ENCODE peak calls at places on chromosomes 16 and 17, in ten cellular contexts. K is right lobe of liver; B is upper lobe of right lung; Q is activated CD8-positive, alpha-beta T cell treated with anti-CD3 and anti-CD28 coated beads for 36 hours; Y is mammary epithelial cell; V is AG10803; P is HFFc6; F is brain microvascular endothelial cell; M is fibroblast of lung; O is right atrium auricular region. G is an unnamed sample.

GRCh38 chr17:4420692-4421131 is 13.0 kb upstream of the SPNS3 start:
- DNase-seq in F (peak; percentile 63), P (peak; percentile 54), B (no peak), Q (peak; percentile 74), Y (peak; percentile 50), K (no peak), V (peak; percentile 66), O (peak; percentile 76), M (peak; percentile 81), G (peak; percentile 68)

GRCh38 chr17:45264988-45265387 is 3.1 kb upstream of the SPATA32 start:
- DNase-seq in B (no peak), F (no peak), V (no peak), P (no peak), O (no peak), M (no peak), Y (no peak), Q (no peak), K (no peak), G (no peak)

GRCh38 chr17:64115871-64116534 is 13.9 kb downstream of the ERN1 start:
- DNase-seq in O (no peak), F (peak; percentile 58), B (no peak), P (peak; percentile 84), Q (no peak), Y (peak; percentile 85), M (peak; percentile 92), V (peak; percentile 80), K (no peak), G (peak; percentile 97)

GRCh38 chr16:72256398-72257048 is 84.6 kb upstream of the PMFBP1 start:
- DNase-seq in F (peak; percentile 27), P (peak; percentile 85), B (no peak), K (no peak), V (peak; percentile 94), O (no peak), Y (peak; percentile 51), M (peak; percentile 66), Q (no peak), G (peak; percentile 17)

GRCh38 chr16:86083382-86084002 is 184.5 kb downstream of the IRF8 start:
- DNase-seq in B (peak; percentile 49), Y (no peak), P (no peak), Q (no peak), M (no peak), K (peak; percentile 35), F (no peak), V (no peak), O (no peak), G (no peak)

GRCh38 chr17:51004249-51004648 is 116.4 kb downstream of the SPAG9 start:
- DNase-seq in O (no peak), P (no peak), B (no peak), Y (no peak), K (no peak), M (no peak), F (no peak), V (no peak), Q (no peak), G (no peak)

GRCh38 chr17:57033296-57033695 is 51.8 kb upstream of the AKAP1 start:
- DNase-seq in F (no peak), K (no peak), P (no peak), V (no peak), O (no peak), Y (no peak), M (peak; percentile 34), Q (no peak), B (no peak), G (no peak)

GRCh38 chr17:64152428-64153125 is 22.6 kb upstream of the ERN1 start:
- DNase-seq in P (no peak), Q (no peak), B (no peak), Y (no peak), O (no peak), F (no peak), M (no peak), K (no peak), V (no peak), G (no peak)

GRCh38 chr17:18143044-18143936 is 34.7 kb downstream of the MYO15A start:
- DNase-seq in V (no peak), P (peak; percentile 11), F (no peak), K (no peak), O (no peak), Y (no peak), B (peak; percentile 77), Q (peak; percentile 48), M (peak; percentile 13), G (peak; percentile 38)

GRCh38 chr17:66966529-66967418 is 2.3 kb downstream of the CACNG4 start:
- DNase-seq in M (no peak), Y (no peak), O (no peak), B (no peak), V (no peak), Q (no peak), F (no peak), P (no peak), K (no peak), G (no peak)

GRCh38 chr17:48799069-48799710 is 17.8 kb downstream of the TTLL6 start:
- DNase-seq in Q (no peak), M (no peak), B (no peak), F (no peak), V (no peak), Y (no peak), K (peak; percentile 87), O (no peak), P (no peak), G (no peak)

GRCh38 chr17:44933824-44934744 is 13.5 kb downstream of the KIF18B start:
- DNase-seq in B (peak; percentile 37), K (peak; percentile 17), M (no peak), O (no peak), F (no peak), V (no peak), Y (no peak), Q (no peak), P (no peak), G (no peak)

DNA sequence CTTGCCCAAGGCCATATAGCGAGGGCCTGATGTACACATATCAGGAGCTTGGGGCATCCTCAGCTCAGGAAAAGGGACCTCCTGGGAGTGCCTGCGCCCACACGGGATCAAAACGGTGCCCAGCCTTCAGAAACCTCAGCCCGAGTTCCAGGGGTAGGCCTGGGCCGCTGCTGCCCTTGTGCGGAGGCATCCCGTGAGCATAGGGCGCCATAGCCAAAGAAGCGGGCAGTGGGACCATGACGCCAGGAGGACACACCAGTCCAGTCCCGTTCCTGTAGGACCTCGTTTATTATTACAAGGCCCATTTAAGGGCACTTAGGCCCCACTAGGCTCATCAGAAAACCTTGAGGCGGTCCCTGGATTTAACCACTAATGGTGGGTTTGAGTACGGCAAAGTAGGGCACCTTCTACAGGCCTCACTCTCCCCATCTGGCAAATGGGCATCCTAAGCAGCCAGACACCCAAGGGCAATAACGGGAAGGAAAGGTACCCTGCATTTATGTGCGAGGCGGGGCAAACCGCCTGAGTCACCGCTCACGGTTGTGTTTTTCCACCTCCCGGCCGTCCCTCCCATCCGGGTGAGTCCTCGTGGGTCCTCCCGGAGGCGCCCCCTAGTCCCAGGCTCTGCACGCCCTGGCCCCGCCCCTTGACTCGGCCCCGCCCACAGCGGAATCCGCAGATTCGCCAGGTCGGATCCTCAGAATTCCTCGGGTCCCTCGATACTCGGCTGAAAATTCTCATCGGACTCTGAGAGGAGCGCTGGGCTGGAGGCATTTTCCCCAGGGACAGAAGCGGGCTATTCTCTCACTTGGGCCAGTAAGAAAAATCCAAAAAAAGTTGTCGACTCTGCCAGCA is 726 bp upstream of the SETD1A start:
- DNase-seq in Q (peak; percentile 95), O (peak; percentile 83), K (peak; percentile 85), V (peak; percentile 78), P (peak; percentile 87), B (peak; percentile 91), F (peak; percentile 79), M (peak; percentile 86), Y (peak; percentile 86), G (peak; percentile 84)
- TF ChIP-seq CTCF in Q (no peak), O (peak; percentile 18), K (no peak), V (peak; percentile 42), P (peak; percentile 58), B (peak; percentile 15), F (peak; percentile 45), M (peak; percentile 21), Y (peak; percentile 35), G (peak; percentile 39)

GRCh38 chr17:78302478-78302877 is 57.4 kb downstream of the SOCS3 start:
- DNase-seq in V (no peak), K (no peak), P (no peak), F (no peak), Y (no peak), O (no peak), Q (no peak), B (no peak), M (no peak), G (no peak)

GRCh38 chr17:78304549-78305037 is 55.3 kb downstream of the SOCS3 start:
- DNase-seq in F (no peak), K (no peak), V (no peak), Y (no peak), Q (no peak), O (no peak), B (no peak), P (no peak), M (no peak), G (no peak)

GRCh38 chr17:78305801-78306200 is 54.1 kb downstream of the SOCS3 start:
- DNase-seq in Q (no peak), O (no peak), F (no peak), Y (no peak), K (no peak), V (no peak), M (no peak), B (no peak), P (no peak), G (no peak)

GRCh38 chr17:78306913-78307312 is 53.0 kb downstream of the SOCS3 start:
- DNase-seq in M (no peak), P (no peak), Q (no peak), V (no peak), O (no peak), K (no peak), Y (no peak), B (no peak), F (no peak), G (no peak)

GRCh38 chr17:78307887-78308633 is 51.8 kb downstream of the SOCS3 start:
- DNase-seq in Y (no peak), P (no peak), V (no peak), B (no peak), K (peak; percentile 81), O (no peak), Q (no peak), M (no peak), F (no peak), G (no peak)
- TF ChIP-seq CTCF in Y (peak; percentile 21), P (no peak), V (no peak), B (no peak), K (peak; percentile 46), O (no peak), Q (no peak), M (no peak), F (peak; percentile 13), G (no peak)

GRCh38 chr17:38867179-38867994 is 2.5 kb upstream of the LASP1 start:
- DNase-seq in P (peak; percentile 77), O (peak; percentile 72), F (peak; percentile 76), B (no peak), Q (peak; percentile 84), Y (peak; percentile 54), M (peak; percentile 79), K (peak; percentile 47), V (peak; percentile 68), G (peak; percentile 51)
- TF ChIP-seq CTCF in P (peak; percentile 63), O (peak; percentile 21), F (peak; percentile 41), B (peak; percentile 48), Q (peak; percentile 42), Y (peak; percentile 18), M (no peak), K (peak; percentile 29), V (peak; percentile 43), G (peak; percentile 17)

DNA sequence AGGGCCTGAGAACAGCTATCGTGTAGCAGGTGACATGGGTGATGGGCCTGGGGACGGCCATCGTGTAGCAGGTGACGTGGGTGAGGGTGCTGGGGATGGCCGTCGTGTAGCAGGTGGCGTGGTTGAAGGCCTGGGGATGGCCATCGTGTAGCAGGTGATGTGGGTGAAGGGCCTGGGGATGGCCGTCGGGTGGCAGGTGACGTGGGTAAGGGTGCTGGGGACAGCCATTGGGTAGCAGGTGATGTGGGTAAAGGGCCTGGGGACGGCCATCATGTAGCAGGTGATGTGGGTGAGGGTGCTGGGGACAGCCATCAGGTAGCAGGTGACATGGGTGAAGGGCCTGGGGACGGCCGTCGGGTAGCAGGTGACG is 15.5 kb downstream of the TPSD1 start:
- DNase-seq in M (no peak), K (no peak), Q (no peak), Y (no peak), B (no peak), O (no peak), F (no peak), P (no peak), V (no peak), G (no peak)
- TF ChIP-seq CTCF in M (no peak), K (no peak), Q (no peak), Y (no peak), B (no peak), O (no peak), F (no peak), P (no peak), V (no peak), G (no peak)